ENCODE peak calls at places on chromosome 21, in six cellular contexts. E is NCI-H69, G is H1, Q is RPMI7951, T is T-helper 9 cell, P is NCI-H1105. J is an unnamed sample.

GRCh38 chr21:19807231-19807630 is 1191.0 kb upstream of the NCAM2 start:
- DNase-seq in E (no peak), G (no peak), Q (no peak), T (no peak), P (no peak), J (no peak)

GRCh38 chr21:16159213-16159970 is 429.6 kb downstream of the USP25 start:
- DNase-seq in E (no peak), G (no peak), Q (no peak), T (no peak), P (no peak), J (no peak)

GRCh38 chr21:39444406-39445145 is 1.0 kb downstream of the LCA5L start:
- DNase-seq in E (peak; percentile 41), G (no peak), Q (peak; percentile 28), T (no peak), P (no peak), J (no peak)

GRCh38 chr21:46661627-46662366 is 26.3 kb downstream of the PRMT2 start:
- DNase-seq in E (no peak), G (no peak), Q (no peak), T (no peak), P (no peak), J (no peak)

GRCh38 chr21:41631564-41632461 is 123.9 kb upstream of the TMPRSS2 start:
- DNase-seq in E (peak; percentile 64), G (no peak), Q (peak; percentile 61), T (no peak), P (peak; percentile 68), J (peak; percentile 5)

GRCh38 chr21:44337428-44337827 is 1.8 kb downstream of the CFAP410 start:
- DNase-seq in E (no peak), G (no peak), Q (no peak), T (no peak), P (no peak), J (no peak)

GRCh38 chr21:45834026-45834715 is 147.4 kb upstream of the COL6A1 start:
- DNase-seq in E (no peak), G (no peak), Q (no peak), T (no peak), P (no peak), J (no peak)

GRCh38 chr21:39630191-39630591 is 17.5 kb downstream of the B3GALT5 start:
- DNase-seq in E (no peak), G (no peak), Q (peak; percentile 85), T (no peak), P (no peak), J (no peak)

GRCh38 chr21:46486481-46487000 is 27.9 kb downstream of the DIP2A start:
- DNase-seq in E (no peak), G (no peak), Q (no peak), T (no peak), P (no peak), J (no peak)

GRCh38 chr21:32918467-32919140 is 107.1 kb upstream of the OLIG2 start:
- DNase-seq in E (peak; percentile 31), G (no peak), Q (no peak), T (no peak), P (no peak), J (peak; percentile 14)

J was measured in NCI-H146.